ENCODE peak calls at places on chromosomes 7 and 10, in nine cellular contexts. X is neural progenitor cell, J is GM23338, F is psoas muscle, U is Caco-2, Q is tibial nerve, O is lower lobe of right lung, N is spleen, C is body of pancreas. S is an unnamed sample. For H3K4me1, the result is how much of the 10 kb centered on the place peaks cover.

GRCh38 chr7:27576360-27576944 is 86.2 kb downstream of the HIBADH start:
- DNase-seq in O (no peak), C (no peak), J (peak), U (no peak), F (no peak), Q (peak), X (peak), N (no peak), S (no peak)

GRCh38 chr7:12865593-12865992 is 178.2 kb downstream of the ARL4A start:
- DNase-seq in F (no peak), O (no peak), Q (no peak), C (no peak), X (no peak), J (no peak), U (no peak), N (no peak), S (no peak)

GRCh38 chr7:100446040-100446439 is 9.7 kb upstream of the PPP1R35 start:
- DNase-seq in J (no peak), U (no peak), F (no peak), C (no peak), Q (no peak), X (no peak), N (no peak), O (no peak), S (no peak)

GRCh38 chr10:29957887-29958330 is 101.5 kb downstream of the JCAD start:
- DNase-seq in C (peak), J (no peak), Q (peak), X (no peak), U (no peak), F (peak), N (no peak), O (peak), S (peak)

GRCh38 chr7:100582041-100582579 is 3.8 kb downstream of the LRCH4 start:
- DNase-seq in Q (no peak), O (peak), N (peak), F (no peak), X (no peak), U (no peak), C (peak), J (no peak), S (no peak)

GRCh38 chr7:135801045-135801693 is 52.6 kb upstream of the FAM180A start:
- DNase-seq in O (no peak), F (no peak), U (no peak), C (peak), J (peak), N (no peak), Q (peak), X (peak), S (no peak)

GRCh38 chr7:78395298-78396120 is 596.9 kb downstream of the PHTF2 start:
- DNase-seq in F (no peak), Q (no peak), J (peak), C (no peak), U (no peak), X (no peak), N (no peak), O (no peak), S (no peak)

GRCh38 chr7:27433581-27433980 is 191.0 kb downstream of the EVX1 start:
- DNase-seq in X (no peak), F (no peak), J (peak), N (no peak), U (no peak), O (no peak), C (no peak), Q (no peak), S (no peak)

GRCh38 chr10:111081595-111081994 is 4.8 kb downstream of the ADRA2A start:
- DNase-seq in U (no peak), Q (no peak), F (no peak), O (no peak), C (no peak), N (no peak), J (no peak), X (no peak), S (no peak)

GRCh38 chr10:8639601-8640000 is 585.1 kb downstream of the GATA3 start:
- DNase-seq in X (no peak), Q (no peak), U (no peak), N (no peak), F (no peak), J (no peak), O (no peak), C (no peak), S (no peak)

GRCh38 chr7:92761391-92762098 is 74.8 kb downstream of the CDK6 start:
- DNase-seq in N (no peak), F (no peak), J (no peak), C (no peak), Q (no peak), O (no peak), U (no peak), X (no peak), S (no peak)

GRCh38 chr10:50917486-50917885 is 32.1 kb upstream of the A1CF start:
- DNase-seq in C (no peak), J (no peak), Q (no peak), N (no peak), O (no peak), F (no peak), U (no peak), X (no peak), S (no peak)

GRCh38 chr10:70132098-70133029 is at the start of gene AIFM2:
- DNase-seq in N (peak), C (peak), J (peak), O (peak), F (peak), U (peak), X (peak), Q (peak), S (peak)

GRCh38 chr10:122199070-122199469 is 72.0 kb upstream of the BTBD16 start:
- DNase-seq in C (no peak), Q (no peak), J (no peak), F (no peak), U (no peak), N (no peak), X (no peak), O (no peak), S (peak)

GRCh38 chr10:132477398-132478340 is 59.9 kb upstream of the INPP5A start:
- DNase-seq in J (peak), Q (no peak), X (peak), O (peak), U (no peak), C (no peak), F (no peak), N (peak), S (peak)

GRCh38 chr7:70706204-70706603 is 425.7 kb upstream of the GALNT17 start:
- DNase-seq in X (no peak), O (no peak), U (no peak), N (no peak), Q (no peak), F (no peak), C (no peak), J (peak), S (no peak)
- H3K4me1 ChIP-seq in X (half or more), O (under half), U (under half), N (under half), Q (under half), F (under half), C (under half), J (half or more), S (under half)

GRCh38 chr7:39609462-39610149 is 13.8 kb upstream of the RALA start:
- DNase-seq in X (peak), Q (no peak), C (no peak), J (peak), U (no peak), F (peak), O (peak), N (peak), S (no peak)
- TF ChIP-seq CTCF in X (peak), Q (peak), C (no peak), J (peak), U (no peak), F (no peak), O (no peak), N (no peak), S (no peak)

GRCh38 chr7:112280267-112280666 is 73.8 kb downstream of the ZNF277 start:
- DNase-seq in O (no peak), X (no peak), F (no peak), J (no peak), C (no peak), U (no peak), N (no peak), Q (no peak), S (no peak)

GRCh38 chr7:112286294-112287086 is 80.0 kb downstream of the ZNF277 start:
- DNase-seq in F (no peak), Q (no peak), O (no peak), C (no peak), X (no peak), U (no peak), J (no peak), N (no peak), S (no peak)

GRCh38 chr7:112282476-112283188 is 76.1 kb downstream of the ZNF277 start:
- DNase-seq in X (no peak), J (no peak), C (no peak), Q (no peak), O (no peak), F (no peak), N (no peak), U (no peak), S (no peak)

GRCh38 chr7:112279042-112279441 is 72.5 kb downstream of the ZNF277 start:
- DNase-seq in J (no peak), X (no peak), Q (no peak), N (no peak), F (no peak), U (no peak), C (no peak), O (no peak), S (no peak)

GRCh38 chr7:112283382-112283910 is 77.0 kb downstream of the ZNF277 start:
- DNase-seq in N (no peak), J (no peak), Q (no peak), F (no peak), O (no peak), U (no peak), X (no peak), C (no peak), S (no peak)
- H3K4me1 ChIP-seq in N (under half), J (under half), Q (under half), F (under half), O (under half), U (under half), X (under half), C (under half), S (under half)

GRCh38 chr7:115850774-115851173 is 179.8 kb downstream of the TFEC start:
- DNase-seq in Q (no peak), U (no peak), X (no peak), J (no peak), F (no peak), O (no peak), N (no peak), C (no peak), S (no peak)

DNA sequence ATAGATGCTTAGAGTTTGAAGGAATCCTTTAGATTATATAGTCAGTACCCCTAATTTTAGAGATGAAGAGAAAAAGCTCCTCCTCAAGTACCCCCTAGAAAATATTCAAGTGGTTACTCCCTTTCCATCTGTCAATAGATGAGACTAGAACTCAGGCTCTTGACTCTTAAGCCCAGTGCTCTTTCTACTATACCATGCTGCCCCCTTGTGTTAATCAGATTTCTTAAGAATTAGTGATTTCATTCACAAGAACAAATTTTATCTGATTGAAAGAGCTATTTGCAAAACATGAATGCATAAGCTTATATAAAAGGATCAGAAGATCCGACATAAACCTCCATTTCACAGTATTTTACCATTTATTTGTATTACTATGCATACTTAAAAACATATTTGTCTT is 179.3 kb downstream of the TFEC start:
- DNase-seq in X (peak), N (no peak), O (no peak), F (no peak), Q (no peak), C (no peak), U (no peak), J (peak), S (no peak)
- TF ChIP-seq CTCF in X (peak), N (peak), O (peak), F (peak), Q (peak), C (no peak), U (no peak), J (peak), S (no peak)

DNA sequence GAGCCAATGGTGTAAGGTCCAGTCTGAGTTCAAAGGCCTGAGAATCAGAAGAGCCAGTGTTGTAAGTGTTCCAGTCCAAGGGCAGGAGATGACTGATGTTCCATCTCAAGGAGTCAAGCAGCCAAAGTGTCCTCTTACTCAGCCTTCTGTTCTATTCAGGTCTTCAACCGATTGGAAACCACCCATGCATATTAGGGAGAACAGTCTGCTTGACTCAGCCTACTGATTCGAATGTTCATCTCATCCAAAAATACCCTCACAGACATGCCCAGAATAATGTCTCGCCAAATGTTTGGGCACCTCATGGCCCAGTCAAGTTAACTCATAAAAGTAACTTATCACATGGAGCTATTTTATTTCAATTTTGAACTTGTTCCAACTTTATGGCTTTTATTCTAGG is 2.9 kb upstream of the WDFY4 start:
- DNase-seq in X (no peak), O (no peak), C (no peak), U (no peak), F (no peak), J (no peak), Q (no peak), N (no peak), S (no peak)
- H3K4me1 ChIP-seq in X (under half), O (under half), C (under half), U (under half), F (under half), J (under half), Q (under half), N (under half), S (under half)

GRCh38 chr10:123996302-123996701 is 97.1 kb downstream of the CHST15 start:
- DNase-seq in X (no peak), F (no peak), O (no peak), U (no peak), N (no peak), Q (no peak), J (no peak), C (no peak), S (no peak)
- TF ChIP-seq CTCF in X (no peak), F (no peak), O (no peak), U (no peak), N (no peak), Q (no peak), J (no peak), C (no peak), S (no peak)

DNA sequence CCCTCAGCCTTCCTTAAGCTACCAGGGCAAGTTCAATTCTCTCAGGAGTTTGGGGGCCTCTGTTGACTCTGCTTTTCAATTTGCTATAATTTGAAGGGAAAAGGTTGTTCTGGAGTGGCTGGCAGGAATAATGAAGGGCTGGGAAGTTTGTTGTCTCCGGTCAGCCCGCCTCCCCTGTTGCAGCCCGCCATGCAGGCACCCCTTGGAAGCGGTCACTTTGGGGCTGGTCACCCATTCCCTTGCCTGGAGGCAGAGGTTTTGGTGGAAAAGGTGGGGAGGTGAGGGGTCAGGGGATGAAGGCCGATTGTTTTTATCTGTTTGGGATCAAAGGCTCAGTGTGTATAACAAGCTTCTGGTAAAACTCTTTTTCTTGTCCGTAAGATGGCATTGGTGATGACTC is 79.1 kb downstream of the GRK5 start:
- DNase-seq in X (no peak), J (no peak), C (no peak), N (no peak), O (no peak), F (no peak), Q (no peak), U (no peak), S (no peak)
- H3K4me1 ChIP-seq in X (under half), J (under half), C (under half), N (half or more), O (half or more), F (half or more), Q (half or more), U (under half), S (half or more)

S was measured in gastrocnemius medialis.